ENCODE peak calls at places on chromosomes 4 and X, in nine cellular contexts. T is suprapubic skin, X is stomach, J is vagina, P is HepG2, K is SK-N-SH, B is spleen, D is endothelial cell of umbilical vein, L is H1. O is an unnamed sample.

GRCh38 chr4:127616898-127617297 is 15.9 kb upstream of the INTU start:
- DNase-seq in T (no peak), L (no peak), B (no peak), D (no peak), J (no peak), K (no peak), P (no peak), X (no peak), O (no peak)

GRCh38 chrX:106932960-106933537 is 12.8 kb downstream of the CLDN2 start:
- DNase-seq in P (no peak), K (no peak), X (no peak), J (no peak), D (no peak), B (no peak), L (no peak), T (no peak), O (no peak)

GRCh38 chr4:168693750-168694470 is 197.1 kb downstream of the PALLD start:
- DNase-seq in D (peak), B (no peak), K (no peak), X (no peak), L (no peak), J (no peak), T (no peak), P (no peak), O (no peak)

GRCh38 chrX:107561468-107562215 is 66.7 kb upstream of the PRPS1 start:
- DNase-seq in D (no peak), B (no peak), K (no peak), L (no peak), J (no peak), X (no peak), P (no peak), T (no peak), O (peak)

GRCh38 chr4:677431-678293 is 3.3 kb downstream of the MYL5 start:
- DNase-seq in J (no peak), T (no peak), L (no peak), K (no peak), X (peak), P (peak), B (peak), D (no peak), O (no peak)

GRCh38 chr4:8320386-8320750 is 50.8 kb downstream of the HTRA3 start:
- DNase-seq in K (no peak), L (peak), T (peak), J (peak), B (no peak), X (peak), D (no peak), P (peak), O (peak)

GRCh38 chr4:136818811-136819210 is 713.5 kb downstream of the PCDH18 start:
- DNase-seq in K (no peak), L (no peak), T (no peak), J (no peak), B (no peak), P (no peak), D (peak), X (no peak), O (no peak)

GRCh38 chr4:169184236-169184635 is 86.5 kb downstream of the SH3RF1 start:
- DNase-seq in J (no peak), K (no peak), P (no peak), T (no peak), B (no peak), D (no peak), L (no peak), X (no peak), O (no peak)

GRCh38 chr4:107818301-107818910 is 6.3 kb upstream of the SGMS2 start:
- DNase-seq in L (no peak), K (no peak), P (no peak), J (no peak), B (no peak), X (no peak), T (no peak), D (no peak), O (no peak)

GRCh38 chr4:1756079-1756478 is 34.8 kb downstream of the TACC3 start:
- DNase-seq in L (no peak), K (peak), B (no peak), P (no peak), D (peak), X (no peak), T (no peak), J (no peak), O (no peak)

GRCh38 chrX:46913710-46914109 is 1.5 kb downstream of the JADE3 start:
- DNase-seq in P (peak), B (no peak), J (no peak), D (peak), L (no peak), T (no peak), X (peak), K (peak), O (peak)

GRCh38 chr4:96093057-96093456 is 253.2 kb downstream of the PDHA2 start:
- DNase-seq in K (no peak), J (no peak), B (no peak), L (no peak), P (no peak), X (peak), T (no peak), D (no peak), O (no peak)

GRCh38 chr4:22515888-22516541 is at the start of gene ADGRA3:
- DNase-seq in T (peak), P (peak), D (peak), B (peak), L (peak), J (no peak), X (peak), K (peak), O (peak)

GRCh38 chr4:5365071-5366008 is 314.1 kb downstream of the STK32B start:
- DNase-seq in K (no peak), X (peak), D (peak), T (peak), B (no peak), P (peak), J (no peak), L (no peak), O (peak)

GRCh38 chr4:147731611-147732515 is at the start of gene ARHGAP10:
- DNase-seq in B (peak), T (peak), P (no peak), D (peak), J (no peak), X (peak), L (peak), K (peak), O (peak)

GRCh38 chr4:42371306-42372063 is 25.8 kb upstream of the SHISA3 start:
- DNase-seq in K (peak), B (no peak), X (no peak), P (peak), L (no peak), J (no peak), D (peak), T (no peak), O (peak)

GRCh38 chr4:177692907-177693306 is 250.7 kb upstream of the AGA start:
- DNase-seq in D (no peak), B (no peak), J (no peak), T (no peak), K (no peak), X (no peak), P (no peak), L (no peak), O (no peak)

GRCh38 chrX:142249721-142250120 is 44.6 kb upstream of the MAGEC2 start:
- DNase-seq in D (no peak), L (no peak), J (no peak), P (no peak), T (no peak), X (no peak), B (no peak), K (no peak), O (no peak)

GRCh38 chr4:108113229-108113628 is 55.5 kb downstream of the LEF1 start:
- DNase-seq in T (no peak), J (no peak), D (no peak), B (no peak), K (no peak), X (no peak), P (no peak), L (no peak), O (no peak)

GRCh38 chrX:155048997-155049619 is 21.8 kb downstream of the CMC4 start:
- DNase-seq in D (peak), X (peak), P (peak), J (no peak), B (peak), L (peak), T (no peak), K (peak), O (peak)

GRCh38 chrX:153397256-153397960 is 3.7 kb downstream of the PNMA6E start:
- DNase-seq in J (no peak), P (no peak), B (peak), K (no peak), D (no peak), X (no peak), T (no peak), L (no peak), O (no peak)

GRCh38 chr4:153146031-153146430 is 58.2 kb upstream of the TRIM2 start:
- DNase-seq in P (no peak), X (no peak), K (no peak), B (no peak), D (no peak), T (no peak), L (no peak), J (no peak), O (no peak)

GRCh38 chrX:67718926-67719325 is 175.1 kb downstream of the AR start:
- DNase-seq in L (no peak), K (no peak), J (no peak), B (no peak), P (no peak), D (no peak), T (no peak), X (no peak), O (no peak)

GRCh38 chrX:136446208-136446607 is 41.5 kb upstream of the BRS3 start:
- DNase-seq in X (no peak), J (no peak), T (no peak), D (no peak), K (no peak), P (no peak), L (no peak), B (no peak), O (no peak)

GRCh38 chr4:126533176-126533575 is 1099.6 kb upstream of the INTU start:
- DNase-seq in K (no peak), X (no peak), B (no peak), L (no peak), J (no peak), D (no peak), T (no peak), P (no peak), O (no peak)

GRCh38 chr4:188160406-188160805 is 21.2 kb downstream of the TRIML1 start:
- DNase-seq in J (no peak), B (no peak), L (no peak), P (no peak), K (no peak), X (no peak), T (no peak), D (no peak), O (no peak)

GRCh38 chrX:139834879-139835278 is 98.0 kb downstream of the ATP11C start:
- DNase-seq in X (no peak), P (no peak), K (no peak), D (no peak), B (no peak), L (no peak), T (no peak), J (no peak), O (no peak)

GRCh38 chr4:59945277-59945676 is 1254.8 kb upstream of the ADGRL3 start:
- DNase-seq in L (no peak), D (no peak), X (no peak), B (no peak), K (no peak), P (no peak), T (no peak), J (no peak), O (no peak)

GRCh38 chr4:41571422-41571821 is 33.5 kb downstream of the LIMCH1 start:
- DNase-seq in L (no peak), J (no peak), D (no peak), B (no peak), X (no peak), P (no peak), T (no peak), K (no peak), O (no peak)

GRCh38 chr4:123469696-123470095 is 73.1 kb downstream of the SPRY1 start:
- DNase-seq in L (no peak), T (no peak), K (no peak), D (no peak), B (no peak), J (no peak), X (no peak), P (no peak), O (no peak)

GRCh38 chrX:70033348-70033747 is 16.4 kb downstream of the AWAT2 start:
- DNase-seq in D (peak), X (peak), B (peak), K (peak), L (peak), P (peak), T (no peak), J (no peak), O (peak)

GRCh38 chr4:159105063-159105414 is 2.2 kb downstream of the RAPGEF2 start:
- DNase-seq in B (no peak), L (no peak), D (peak), X (no peak), T (no peak), P (no peak), J (no peak), K (no peak), O (no peak)

GRCh38 chr4:41339812-41340809 is 83.4 kb downstream of the UCHL1 start:
- DNase-seq in P (no peak), B (no peak), D (peak), T (no peak), X (no peak), J (no peak), K (peak), L (no peak), O (peak)

GRCh38 chr4:37976991-37977470 is 16.8 kb downstream of the PTTG2 start:
- DNase-seq in P (peak), B (peak), T (peak), D (peak), X (peak), L (peak), K (peak), J (no peak), O (peak)
- TF ChIP-seq POLR2AphosphoS5 in P (peak), B (peak), T (no peak), D (no peak), X (peak), L (peak), K (no peak), J (peak), O (peak)

DNA sequence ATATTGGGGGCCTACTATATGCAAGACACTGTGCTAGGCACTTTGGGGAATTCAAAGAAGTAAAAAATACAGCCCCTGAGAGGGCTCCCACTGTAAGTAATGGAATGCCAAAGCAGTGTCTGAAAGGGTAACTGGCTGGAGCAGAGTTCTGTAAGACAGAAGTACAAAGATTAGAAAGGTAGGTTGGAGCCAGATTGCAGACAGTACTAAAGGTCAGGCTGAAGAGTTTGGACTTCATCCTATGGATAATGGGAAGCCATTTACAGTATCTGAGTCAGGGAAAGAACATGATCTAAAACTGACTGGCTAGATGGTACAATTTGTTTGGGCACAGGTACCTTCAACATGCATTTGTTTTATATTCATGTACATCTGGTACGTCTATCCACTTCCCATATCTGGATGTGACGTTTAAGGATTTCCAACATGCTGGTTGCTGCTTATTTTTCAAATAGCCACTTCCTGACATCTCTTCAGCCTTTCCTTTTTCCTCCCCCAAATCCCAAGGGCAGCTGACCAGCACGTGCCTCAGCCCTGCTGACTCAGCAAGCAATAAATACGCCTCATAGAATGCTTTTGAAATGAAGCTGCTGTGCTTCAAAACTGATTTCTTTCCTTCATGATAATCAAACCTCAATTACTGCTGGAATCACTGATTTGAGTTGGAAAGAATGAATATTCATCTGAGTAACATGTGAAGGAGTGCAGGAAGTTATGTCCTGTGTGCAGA is 9.5 kb downstream of the ENOX2 start:
- DNase-seq in L (no peak), P (no peak), K (no peak), X (no peak), J (no peak), B (no peak), D (no peak), T (no peak), O (no peak)
- TF ChIP-seq POLR2AphosphoS5 in L (no peak), P (no peak), K (no peak), X (no peak), J (no peak), B (no peak), D (no peak), T (no peak), O (no peak)

DNA sequence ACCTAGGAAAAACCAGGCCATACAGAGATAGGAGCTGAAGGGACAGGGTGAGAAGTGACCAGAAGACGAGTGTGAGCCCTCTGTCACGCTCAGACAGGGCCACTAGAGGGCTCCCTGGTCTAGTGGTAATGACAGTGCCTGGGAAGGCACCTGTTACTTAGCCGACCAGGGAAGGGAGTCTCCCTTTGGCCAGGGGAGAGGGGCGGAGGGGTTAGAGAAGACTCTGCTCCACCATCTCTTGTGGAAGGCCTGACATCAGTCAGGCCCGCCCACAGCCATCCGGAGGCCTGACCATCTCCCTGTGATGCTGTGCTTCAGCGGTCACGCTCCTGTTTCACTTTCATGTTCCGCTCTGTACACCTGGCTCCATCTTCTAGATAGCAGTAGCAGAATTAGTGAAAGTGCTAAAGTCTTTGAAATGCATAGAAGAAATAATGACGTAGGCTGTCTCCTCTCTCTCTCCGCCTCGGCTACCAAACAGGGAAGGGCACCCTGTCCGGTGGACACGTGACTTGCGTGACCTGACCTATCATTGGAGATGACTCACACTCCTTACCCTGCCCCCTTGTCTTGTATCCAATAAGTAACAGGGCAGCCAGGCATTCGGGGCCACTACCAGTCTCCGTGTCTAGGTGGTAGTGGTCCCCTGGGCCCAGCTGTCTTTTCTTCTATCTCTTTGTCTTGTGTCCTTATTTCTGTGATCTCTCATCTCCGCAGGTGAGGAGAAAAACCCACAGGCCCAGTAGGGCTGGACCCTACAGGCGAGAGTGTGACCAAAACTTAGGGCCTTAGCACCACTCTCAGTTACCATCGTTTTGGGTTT is 26.7 kb downstream of the HTT-AS start:
- DNase-seq in L (peak), K (peak), B (peak), J (no peak), P (peak), X (peak), T (no peak), D (peak), O (peak)
- TF ChIP-seq POLR2AphosphoS5 in L (no peak), K (no peak), B (no peak), J (no peak), P (no peak), X (no peak), T (no peak), D (no peak), O (no peak)

GRCh38 chr4:151321586-151321985 is 3.8 kb downstream of the SH3D19 start:
- DNase-seq in K (no peak), B (no peak), X (no peak), J (no peak), T (no peak), D (no peak), P (no peak), L (no peak), O (no peak)

GRCh38 chr4:151322565-151322964 is 2.8 kb downstream of the SH3D19 start:
- DNase-seq in D (no peak), B (no peak), X (no peak), T (no peak), K (no peak), L (no peak), P (no peak), J (no peak), O (no peak)

GRCh38 chr4:151324124-151324448 is 1.3 kb downstream of the SH3D19 start:
- DNase-seq in T (no peak), P (no peak), B (no peak), J (no peak), X (no peak), D (no peak), L (no peak), K (no peak), O (no peak)

GRCh38 chr4:151325320-151326246 is at the start of gene SH3D19:
- DNase-seq in X (peak), T (peak), L (peak), D (peak), B (peak), K (peak), P (peak), J (no peak), O (peak)

GRCh38 chr4:151324449-151325319 is 721 bp downstream of the SH3D19 start:
- DNase-seq in K (peak), J (no peak), T (peak), B (no peak), D (peak), L (peak), X (peak), P (peak), O (peak)
- TF ChIP-seq POLR2AphosphoS5 in K (no peak), J (no peak), T (no peak), B (no peak), D (no peak), L (peak), X (peak), P (peak), O (peak)

GRCh38 chrX:41014776-41015175 is 70.5 kb upstream of the USP9X start:
- DNase-seq in T (no peak), J (no peak), L (no peak), X (no peak), K (no peak), B (no peak), P (no peak), D (no peak), O (no peak)

GRCh38 chrX:41009816-41010187 is 75.4 kb upstream of the USP9X start:
- DNase-seq in T (no peak), P (no peak), K (no peak), B (no peak), L (no peak), J (no peak), X (no peak), D (no peak), O (no peak)

GRCh38 chrX:41005445-41005992 is 79.7 kb upstream of the USP9X start:
- DNase-seq in B (no peak), J (no peak), T (no peak), D (peak), X (no peak), K (no peak), L (no peak), P (no peak), O (peak)

GRCh38 chrX:41010188-41010846 is 74.9 kb upstream of the USP9X start:
- DNase-seq in P (peak), L (peak), B (peak), D (peak), X (peak), T (peak), K (peak), J (no peak), O (peak)
- TF ChIP-seq POLR2AphosphoS5 in P (peak), L (no peak), B (peak), D (peak), X (peak), T (no peak), K (no peak), J (peak), O (no peak)

O was measured in GM23338.